ENCODE peak calls at places on chromosomes 6 and 20, in six cellular contexts. C, F, N, J, K and V are unnamed samples.

GRCh38 chr6:44043479-44044153 is 83.6 kb downstream of the MRPL14 start:
- DNase-seq in C (peak), F (no peak), N (no peak), J (no peak), K (peak), V (no peak)

GRCh38 chr20:49132995-49133451 is 55.1 kb downstream of the STAU1 start:
- DNase-seq in C (no peak), F (peak), N (peak), J (peak), K (peak), V (peak)

GRCh38 chr6:8215631-8216030 is 113.3 kb upstream of the EEF1E1 start:
- DNase-seq in C (no peak), F (peak), N (no peak), J (no peak), K (no peak), V (no peak)

GRCh38 chr20:40251284-40251932 is 437.6 kb downstream of the MAFB start:
- DNase-seq in C (no peak), F (no peak), N (peak), J (peak), K (peak), V (no peak)

GRCh38 chr20:51565741-51566140 is 23.2 kb upstream of the NFATC2 start:
- DNase-seq in C (no peak), F (no peak), N (no peak), J (no peak), K (no peak), V (no peak)

GRCh38 chr6:107495196-107495643 is 5.3 kb downstream of the SOBP start:
- DNase-seq in C (no peak), F (no peak), N (no peak), J (no peak), K (peak), V (no peak)

GRCh38 chr6:40672118-40672517 is 85.0 kb upstream of the LRFN2 start:
- DNase-seq in C (no peak), F (no peak), N (no peak), J (no peak), K (no peak), V (no peak)

GRCh38 chr20:58553166-58553696 is 38.0 kb upstream of the APCDD1L start:
- DNase-seq in C (no peak), F (no peak), N (no peak), J (no peak), K (no peak), V (no peak)

GRCh38 chr6:16038938-16039337 is 89.9 kb upstream of the MYLIP start:
- DNase-seq in C (no peak), F (no peak), N (no peak), J (no peak), K (no peak), V (no peak)

GRCh38 chr6:148192310-148192709 is 150.3 kb upstream of the SASH1 start:
- DNase-seq in C (no peak), F (peak), N (no peak), J (no peak), K (no peak), V (no peak)

GRCh38 chr20:49560186-49560585 is 7.8 kb downstream of the PTGIS start:
- DNase-seq in C (no peak), F (no peak), N (no peak), J (no peak), K (no peak), V (no peak)

GRCh38 chr20:19851863-19852262 is 93.8 kb downstream of the RIN2 start:
- DNase-seq in C (no peak), F (no peak), N (no peak), J (no peak), K (peak), V (no peak)

GRCh38 chr20:11483697-11484096 is 434.0 kb upstream of the BTBD3 start:
- DNase-seq in C (no peak), F (no peak), N (peak), J (no peak), K (no peak), V (no peak)

GRCh38 chr20:43937586-43937985 is 22.9 kb downstream of the TOX2 start:
- DNase-seq in C (no peak), F (no peak), N (no peak), J (no peak), K (peak), V (no peak)

GRCh38 chr20:40650707-40651106 is 38.3 kb downstream of the MAFB start:
- DNase-seq in C (no peak), F (no peak), N (no peak), J (no peak), K (peak), V (no peak)

GRCh38 chr20:47788741-47789080 is 3.4 kb upstream of the SULF2 start:
- DNase-seq in C (no peak), F (no peak), N (no peak), J (no peak), K (no peak), V (no peak)

GRCh38 chr6:13873288-13874190 is 51.2 kb upstream of the RNF182 start:
- DNase-seq in C (no peak), F (no peak), N (peak), J (peak), K (no peak), V (no peak)

GRCh38 chr6:134896881-134897280 is 53.0 kb downstream of the ALDH8A1 start:
- DNase-seq in C (no peak), F (no peak), N (no peak), J (no peak), K (no peak), V (no peak)

GRCh38 chr6:55953384-55953783 is 78.0 kb upstream of the BMP5 start:
- DNase-seq in C (no peak), F (peak), N (peak), J (peak), K (peak), V (peak)

GRCh38 chr20:7859371-7859802 is 80.9 kb downstream of the HAO1 start:
- DNase-seq in C (no peak), F (no peak), N (peak), J (no peak), K (peak), V (peak)

GRCh38 chr6:43679057-43679456 is 8.5 kb downstream of the MRPS18A start:
- DNase-seq in C (no peak), F (no peak), N (no peak), J (no peak), K (no peak), V (no peak)

GRCh38 chr6:3500262-3501001 is 43.6 kb upstream of the SLC22A23 start:
- DNase-seq in C (no peak), F (no peak), N (no peak), J (no peak), K (peak), V (no peak)

GRCh38 chr20:17570347-17571152 is 675 bp downstream of the DSTN start:
- DNase-seq in C (no peak), F (no peak), N (peak), J (no peak), K (peak), V (no peak)